ENCODE peak calls at places on chromosomes 2 and 18, in six cellular contexts. L is GM12891, W is H1, G is GM12892, B is transverse colon, H is HCT116. K is an unnamed sample.

GRCh38 chr2:230762317-230762896 is 49.8 kb downstream of the CAB39 start:
- DNase-seq in L (no peak), W (peak), G (no peak), B (peak), H (no peak), K (no peak)

GRCh38 chr2:32745191-32745590 is 117.3 kb downstream of the TTC27 start:
- DNase-seq in L (no peak), W (no peak), G (no peak), B (no peak), H (no peak), K (no peak)

GRCh38 chr2:174499365-174499764 is 12.5 kb upstream of the GPR155 start:
- DNase-seq in L (no peak), W (no peak), G (no peak), B (no peak), H (no peak), K (no peak)

GRCh38 chr2:128276878-128277675 is 41.6 kb downstream of the HS6ST1 start:
- DNase-seq in L (no peak), W (no peak), G (no peak), B (peak), H (no peak), K (peak)

GRCh38 chr2:49240608-49241007 is 86.3 kb upstream of the FSHR start:
- DNase-seq in L (no peak), W (no peak), G (no peak), B (no peak), H (no peak), K (no peak)

GRCh38 chr18:5519448-5520362 is 24.1 kb downstream of the EPB41L3 start:
- DNase-seq in L (no peak), W (no peak), G (no peak), B (no peak), H (no peak), K (no peak)

GRCh38 chr2:182650704-182651103 is 65.4 kb upstream of the DNAJC10 start:
- DNase-seq in L (no peak), W (no peak), G (no peak), B (no peak), H (peak), K (no peak)

GRCh38 chr2:202378661-202379338 is 2.7 kb downstream of the BMPR2 start:
- DNase-seq in L (no peak), W (no peak), G (no peak), B (no peak), H (no peak), K (no peak)

GRCh38 chr18:23236876-23237468 is 101.7 kb downstream of the CABLES1 start:
- DNase-seq in L (no peak), W (no peak), G (no peak), B (no peak), H (no peak), K (no peak)

GRCh38 chr2:201777043-201777442 is 3.7 kb downstream of the ALS2 start:
- DNase-seq in L (no peak), W (no peak), G (no peak), B (no peak), H (no peak), K (no peak)

DNA sequence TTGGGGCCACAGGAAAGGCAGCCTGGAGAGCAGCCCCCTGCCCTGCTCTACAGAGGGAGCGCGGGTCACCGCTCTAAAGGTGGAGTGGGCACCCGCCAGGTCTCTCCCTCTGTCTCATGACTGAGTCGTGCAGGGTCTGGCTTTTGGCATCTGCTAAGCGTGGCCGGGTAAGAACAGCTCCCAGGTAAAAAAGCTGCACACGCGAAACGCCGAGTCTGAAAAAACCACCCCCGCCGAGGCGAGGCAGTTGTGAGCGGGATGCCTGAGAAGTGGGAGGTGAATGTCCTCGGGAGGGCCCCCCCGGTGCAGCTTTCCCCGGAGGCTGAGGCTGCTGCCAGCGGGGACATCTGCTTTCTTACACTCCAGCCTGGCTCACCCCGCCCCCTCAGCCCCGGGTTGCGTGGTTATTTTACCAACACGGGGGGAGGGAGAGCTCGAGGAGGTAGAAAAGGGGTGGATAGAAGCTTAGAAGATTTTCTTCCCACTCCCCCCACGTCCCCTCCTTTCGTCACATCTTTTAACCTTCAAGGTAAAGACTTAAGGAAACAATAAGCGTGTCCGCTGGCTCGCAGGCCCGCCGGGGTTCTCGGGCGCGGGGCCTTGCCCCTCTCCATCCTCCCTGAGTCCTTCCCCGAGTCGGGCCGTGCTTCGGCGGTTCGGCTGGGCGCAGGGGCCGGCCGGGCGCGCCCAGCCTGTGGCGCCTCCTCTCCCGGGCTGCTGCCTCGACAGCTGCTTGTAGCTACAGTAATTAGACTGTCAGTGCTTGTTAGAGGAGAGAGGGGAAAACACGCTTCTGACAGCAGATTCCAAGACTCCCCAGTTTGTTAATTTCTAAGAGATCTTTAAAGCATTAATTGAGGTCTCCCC is 70.6 kb upstream of the PSMD14 start:
- DNase-seq in L (no peak), W (no peak), G (peak), B (peak), H (no peak), K (peak)
- TF ChIP-seq POLR2AphosphoS5 in L (peak), W (no peak), G (peak), B (peak), H (no peak), K (no peak)

GRCh38 chr2:119659601-119660342 is 19.2 kb upstream of the TMEM177 start:
- DNase-seq in L (no peak), W (no peak), G (no peak), B (peak), H (peak), K (no peak)

GRCh38 chr2:119660343-119660658 is 18.7 kb upstream of the TMEM177 start:
- DNase-seq in L (no peak), W (no peak), G (no peak), B (no peak), H (no peak), K (no peak)

GRCh38 chr2:119657486-119658145 is 21.4 kb upstream of the TMEM177 start:
- DNase-seq in L (no peak), W (no peak), G (no peak), B (no peak), H (no peak), K (no peak)

GRCh38 chr2:119662297-119662696 is 16.7 kb upstream of the TMEM177 start:
- DNase-seq in L (no peak), W (no peak), G (no peak), B (no peak), H (no peak), K (no peak)
- TF ChIP-seq POLR2AphosphoS5 in L (no peak), W (no peak), G (no peak), B (no peak), H (no peak), K (no peak)

DNA sequence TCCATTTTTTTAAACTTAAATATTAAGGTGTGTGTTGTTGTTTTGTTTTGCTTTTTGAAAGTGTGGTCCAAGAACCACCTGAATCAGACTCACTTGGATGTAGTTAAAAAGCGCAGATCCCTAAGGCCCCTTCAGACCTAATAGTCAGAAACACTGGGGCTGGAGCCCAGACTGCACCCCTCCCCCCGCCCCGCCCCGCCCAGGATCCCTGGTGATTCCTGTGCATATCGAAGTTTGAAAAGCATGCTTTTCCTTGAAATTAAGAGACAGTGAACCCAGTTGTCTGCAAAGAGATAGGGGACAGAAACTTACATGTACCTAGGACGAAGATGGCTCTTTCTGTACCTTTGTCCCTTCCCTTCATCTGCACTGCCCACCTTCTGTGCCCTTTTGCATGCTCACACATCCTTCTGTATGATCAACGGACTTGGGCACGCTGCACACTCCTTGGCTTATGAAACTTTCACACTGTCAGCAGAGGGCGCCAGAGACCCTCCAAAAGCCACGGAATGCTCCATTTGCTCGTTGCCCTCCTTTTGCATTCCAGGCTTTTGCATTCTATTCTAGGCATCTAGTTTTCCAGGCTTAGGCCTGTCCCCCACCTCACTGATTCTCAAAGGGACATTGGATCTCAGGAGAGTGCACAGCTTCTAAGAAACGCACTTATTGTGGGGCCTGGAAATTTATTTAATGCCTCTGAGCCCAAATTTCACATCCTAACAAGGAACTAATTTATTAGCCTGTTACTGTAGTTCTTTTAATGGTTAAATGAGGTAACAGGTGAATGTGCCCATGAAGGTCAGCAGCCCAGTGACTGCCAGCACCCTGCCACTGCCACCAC is 32.8 kb upstream of the SLC14A1 start:
- DNase-seq in L (no peak), W (peak), G (no peak), B (peak), H (peak), K (peak)
- TF ChIP-seq POLR2AphosphoS5 in L (no peak), W (no peak), G (no peak), B (no peak), H (no peak), K (no peak)

DNA sequence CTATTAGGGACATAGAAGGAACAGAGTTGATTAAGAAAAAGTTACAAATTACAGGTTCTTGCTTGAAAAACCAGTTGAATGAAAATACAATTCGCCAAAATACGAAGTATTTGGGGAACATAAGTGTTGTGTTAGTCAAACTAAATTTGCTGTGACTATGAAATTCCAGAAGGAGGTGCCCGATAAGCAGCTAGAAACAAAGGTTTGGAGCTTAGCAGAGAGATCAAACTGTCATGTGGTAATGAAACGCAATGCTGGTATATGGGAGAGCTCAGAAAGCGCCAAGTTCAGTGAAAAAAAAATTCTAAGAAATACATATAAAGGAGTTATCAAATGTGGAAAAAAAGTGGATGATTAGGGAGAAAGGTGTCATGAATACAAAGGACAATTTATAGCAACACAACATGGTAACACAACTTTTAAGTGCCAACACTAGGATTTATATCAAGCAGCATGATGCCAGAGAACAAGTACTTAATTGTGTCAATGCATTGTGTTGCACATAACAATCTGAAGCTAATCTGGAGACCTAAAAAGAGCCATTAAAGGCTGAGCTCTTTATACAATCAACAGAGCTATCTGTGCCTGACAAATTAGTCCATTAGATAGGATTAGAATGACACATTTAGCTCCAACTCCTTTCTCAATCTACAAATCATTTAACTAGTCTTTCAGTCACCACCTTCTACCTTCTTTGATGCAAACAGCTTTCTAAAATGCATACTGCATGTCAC is 31.2 kb downstream of the SMAD2 start:
- DNase-seq in L (no peak), W (no peak), G (no peak), B (no peak), H (no peak), K (no peak)
- TF ChIP-seq POLR2AphosphoS5 in L (no peak), W (no peak), G (no peak), B (no peak), H (no peak), K (no peak)

DNA sequence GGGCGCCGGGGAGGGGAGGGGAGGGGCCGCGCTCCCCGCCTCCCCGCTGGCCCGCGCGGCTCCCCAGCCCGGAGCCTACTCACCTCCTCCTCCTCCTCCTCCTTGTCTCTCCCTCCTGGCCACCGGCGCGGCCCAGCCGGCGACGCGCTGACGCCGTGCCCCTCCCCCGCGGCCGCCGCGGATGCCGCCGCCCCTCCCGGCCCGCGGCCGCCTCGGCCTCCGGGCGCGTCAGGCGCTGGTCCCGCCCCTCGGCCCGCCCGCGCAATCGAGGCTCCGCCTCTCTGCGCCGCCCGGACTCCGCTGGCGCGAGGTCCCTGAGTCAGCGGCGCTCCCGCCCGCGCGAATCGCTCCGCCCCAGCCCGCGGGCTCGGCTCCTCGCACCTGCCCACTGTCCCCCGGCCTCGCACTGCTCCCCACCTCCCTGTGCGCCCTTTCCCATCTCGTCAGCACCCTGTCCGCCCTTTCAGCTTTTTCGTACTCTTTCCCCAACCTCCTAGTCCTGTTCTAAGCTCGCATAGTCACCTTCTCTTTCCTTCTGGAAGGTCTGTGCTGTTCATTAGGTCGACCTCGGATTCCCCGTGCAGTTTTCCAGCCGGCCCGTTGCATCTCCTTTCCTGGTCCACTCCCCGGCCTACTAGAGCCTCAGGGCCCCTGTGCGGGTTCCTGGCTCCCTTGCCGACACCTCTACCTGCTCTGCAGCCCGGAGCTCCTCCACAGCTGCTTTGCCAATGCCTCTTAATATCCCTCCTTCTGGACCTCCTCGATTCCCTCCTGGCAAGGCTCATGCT is 187.4 kb downstream of the ZEB2 start:
- DNase-seq in L (peak), W (peak), G (peak), B (peak), H (peak), K (peak)
- TF ChIP-seq POLR2AphosphoS5 in L (peak), W (peak), G (peak), B (peak), H (peak), K (peak)

DNA sequence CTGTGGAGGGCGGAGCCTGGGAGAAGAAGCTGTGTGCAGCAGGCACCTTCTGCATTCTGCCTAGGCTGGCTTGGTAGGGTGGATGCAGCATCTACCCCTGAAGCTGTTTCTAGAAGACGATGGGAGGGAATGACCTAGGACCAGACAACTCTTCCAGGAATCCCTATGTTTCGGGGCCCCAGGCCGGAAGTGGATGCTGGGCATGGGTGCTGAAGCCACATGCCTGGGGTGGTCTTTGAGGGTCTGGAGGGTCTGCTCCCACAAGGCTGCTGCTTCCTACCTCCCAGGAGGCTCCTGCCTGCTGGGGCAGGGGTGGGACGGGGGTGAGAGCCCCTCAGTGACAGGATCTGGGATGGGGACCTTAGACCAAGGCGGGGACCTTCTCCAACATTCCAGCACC is 61.0 kb downstream of the CIB4 start:
- DNase-seq in L (no peak), W (no peak), G (no peak), B (no peak), H (no peak), K (no peak)
- TF ChIP-seq POLR2AphosphoS5 in L (no peak), W (no peak), G (no peak), B (no peak), H (no peak), K (no peak)

DNA sequence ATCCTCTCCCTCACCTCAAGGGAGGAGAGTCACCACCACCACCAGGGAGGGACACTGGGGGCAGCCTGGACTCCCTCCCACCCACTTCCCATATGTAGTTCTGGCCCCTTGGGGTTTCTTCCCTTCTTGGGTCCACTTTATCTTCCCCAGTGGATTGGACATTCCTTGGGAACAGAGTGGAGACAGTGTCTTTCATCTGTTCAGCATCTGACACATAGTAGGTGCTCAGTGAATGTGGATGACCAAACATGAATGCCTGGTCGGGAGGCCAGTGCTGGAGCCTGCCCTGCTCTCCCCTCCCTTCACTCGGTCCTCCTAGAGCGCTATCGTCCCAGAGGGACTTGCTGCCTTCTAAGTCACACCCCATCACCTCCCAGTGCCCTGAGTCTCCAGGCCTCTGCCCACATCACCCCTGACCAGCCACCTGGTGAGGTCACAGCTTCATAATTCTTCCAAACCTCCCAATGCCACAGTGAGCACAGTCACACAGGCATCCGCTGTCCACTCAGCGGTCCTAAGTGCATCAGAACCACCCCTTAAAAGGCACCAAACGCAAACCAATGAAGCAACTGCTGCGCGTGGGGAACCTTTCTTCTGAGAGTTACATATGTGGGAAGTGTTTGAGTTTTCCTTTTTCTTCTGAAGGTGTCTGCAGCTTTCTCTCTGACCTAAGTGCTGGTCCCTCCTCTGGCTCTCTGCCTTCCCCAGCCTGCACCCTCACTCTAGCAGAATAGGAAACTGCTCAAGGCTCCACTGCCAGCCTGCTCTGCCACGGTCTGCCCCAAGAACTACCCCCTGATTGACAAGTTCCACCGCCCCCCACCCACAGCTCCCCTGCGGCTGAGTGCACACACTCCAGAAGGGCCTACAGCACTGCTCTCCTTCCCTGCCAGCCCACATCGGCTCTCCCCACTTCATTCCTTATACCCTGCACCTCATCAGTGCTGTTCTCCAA is 7.2 kb upstream of the SFXN5 start:
- DNase-seq in L (no peak), W (no peak), G (no peak), B (no peak), H (no peak), K (no peak)
- TF ChIP-seq POLR2AphosphoS5 in L (no peak), W (no peak), G (no peak), B (no peak), H (no peak), K (no peak)

GRCh38 chr2:17672583-17673317 is 80.9 kb downstream of the SMC6 start:
- DNase-seq in L (no peak), W (no peak), G (no peak), B (no peak), H (no peak), K (no peak)
- TF ChIP-seq POLR2AphosphoS5 in L (no peak), W (no peak), G (no peak), B (no peak), H (no peak), K (no peak)

GRCh38 chr2:11458753-11459152 is 7.2 kb downstream of the E2F6 start:
- DNase-seq in L (no peak), W (no peak), G (no peak), B (no peak), H (no peak), K (no peak)

GRCh38 chr2:11456251-11456650 is 9.7 kb downstream of the E2F6 start:
- DNase-seq in L (no peak), W (no peak), G (no peak), B (no peak), H (no peak), K (no peak)

GRCh38 chr2:11457935-11458334 is 8.0 kb downstream of the E2F6 start:
- DNase-seq in L (no peak), W (no peak), G (no peak), B (no peak), H (no peak), K (no peak)

GRCh38 chr2:11454824-11455223 is 11.1 kb downstream of the E2F6 start:
- DNase-seq in L (no peak), W (no peak), G (no peak), B (no peak), H (no peak), K (no peak)

GRCh38 chr2:11459816-11460215 is 6.1 kb downstream of the E2F6 start:
- DNase-seq in L (no peak), W (no peak), G (no peak), B (no peak), H (no peak), K (no peak)
- TF ChIP-seq POLR2AphosphoS5 in L (no peak), W (no peak), G (no peak), B (no peak), H (no peak), K (no peak)